ENCODE peak calls at places on chromosomes 1 and 21, in seven cellular contexts. A is CD8-positive, alpha-beta T cell; D is neural crest cell; R is AG10803; P is endothelial cell; E is esophagus muscularis mucosa; O is WTC11. C is an unnamed sample.

GRCh38 chr1:16612332-16613172 is 812 bp downstream of the NBPF1 start:
- DNase-seq in A (no peak), E (peak), P (peak), D (peak), O (peak), R (peak), C (peak)

GRCh38 chr1:235402457-235403200 is 35.4 kb downstream of the TBCE start:
- DNase-seq in A (no peak), D (no peak), P (no peak), R (no peak), E (no peak), O (no peak), C (no peak)

GRCh38 chr1:108747128-108747827 is 804 bp downstream of the STXBP3 start:
- DNase-seq in A (peak), E (peak), O (peak), R (peak), P (peak), D (peak), C (peak)

GRCh38 chr1:25927541-25928265 is 21.5 kb upstream of the STMN1 start:
- DNase-seq in O (peak), R (no peak), A (no peak), E (no peak), D (peak), P (peak), C (peak)

GRCh38 chr1:37478451-37478871 is 4.1 kb downstream of the ZC3H12A start:
- DNase-seq in A (peak), D (no peak), P (no peak), E (no peak), R (peak), O (no peak), C (no peak)

GRCh38 chr21:43944757-43945156 is 67.4 kb upstream of the TRAPPC10 start:
- DNase-seq in E (no peak), P (no peak), D (no peak), O (no peak), R (no peak), A (no peak), C (no peak)

GRCh38 chr1:248782311-248782887 is 26.8 kb upstream of the LYPD8 start:
- DNase-seq in E (no peak), A (no peak), R (no peak), O (no peak), P (no peak), D (no peak), C (no peak)

GRCh38 chr1:182889997-182890396 is 50.9 kb downstream of the DHX9 start:
- DNase-seq in O (no peak), D (no peak), E (no peak), A (peak), R (no peak), P (no peak), C (no peak)

GRCh38 chr1:229116114-229116513 is 154.8 kb upstream of the RAB4A start:
- DNase-seq in O (no peak), P (no peak), R (no peak), D (no peak), A (no peak), E (no peak), C (no peak)

GRCh38 chr1:58035523-58035922 is 511.0 kb downstream of the OMA1 start:
- DNase-seq in R (peak), A (no peak), D (no peak), P (peak), O (peak), E (no peak), C (no peak)
- TF ChIP-seq CTCF in R (peak), A (no peak), D (peak), P (no peak), O (no peak), E (no peak), C (no peak)

GRCh38 chr1:55844322-55844721 is 629.2 kb upstream of the USP24 start:
- DNase-seq in A (no peak), D (no peak), E (no peak), P (no peak), O (no peak), R (no peak), C (no peak)

GRCh38 chr1:55848906-55849305 is 633.7 kb upstream of the USP24 start:
- DNase-seq in E (no peak), R (peak), A (no peak), D (no peak), P (peak), O (peak), C (no peak)
- TF ChIP-seq CTCF in E (no peak), R (peak), A (no peak), D (no peak), P (peak), O (no peak), C (no peak)

GRCh38 chr1:10530281-10530740 is 55.6 kb downstream of the PEX14 start:
- DNase-seq in R (peak), E (no peak), P (peak), D (peak), A (no peak), O (peak), C (peak)
- TF ChIP-seq CTCF in R (peak), E (peak), P (peak), D (peak), A (no peak), O (peak), C (peak)

GRCh38 chr1:190957565-190957964 is 479.9 kb upstream of the BRINP3 start:
- DNase-seq in E (no peak), D (no peak), P (no peak), A (no peak), O (no peak), R (no peak), C (no peak)
- TF ChIP-seq CTCF in E (no peak), D (no peak), P (no peak), A (no peak), O (no peak), R (no peak), C (no peak)

GRCh38 chr1:205494119-205494518 is 10.3 kb upstream of the CDK18 start:
- DNase-seq in R (no peak), O (no peak), D (no peak), P (no peak), A (no peak), E (no peak), C (no peak)
- TF ChIP-seq CTCF in R (no peak), O (no peak), D (no peak), P (no peak), A (no peak), E (no peak), C (no peak)